ENCODE peak calls at places on chromosomes 5 and 9, in ten cellular contexts. Y is GM04503; T is AG20443; N is lung microvascular endothelial cell; A is stimulated activated CD8-positive, alpha-beta memory T cell treated with anti-CD3 and anti-CD28 coated beads, Interleukin-15, amount 100 ng/mL, for 24 hours; O is H1; F is astrocyte; U is effector CD4-positive, alpha-beta T cell; W is LNCaP clone FGC; Q is stimulated activated CD4-positive, alpha-beta T cell treated with anti-CD3 and anti-CD28 coated beads, Interleukin-4, amount 100 ng/mL, for 48 hours. H is an unnamed sample.

GRCh38 chr5:92977766-92978555 is 603.1 kb downstream of the NR2F1-AS1 start:
- DNase-seq in Y (no peak), T (no peak), N (no peak), A (no peak), O (no peak), F (peak), U (no peak), W (no peak), Q (no peak), H (no peak)

GRCh38 chr9:68949271-68950000 is 64.5 kb downstream of the PRKACG start:
- DNase-seq in Y (no peak), T (no peak), N (no peak), A (no peak), O (no peak), F (no peak), U (no peak), W (no peak), Q (no peak), H (no peak)

GRCh38 chr5:114726126-114726525 is 364.3 kb downstream of the KCNN2 start:
- DNase-seq in Y (no peak), T (no peak), N (no peak), A (no peak), O (no peak), F (no peak), U (no peak), W (no peak), Q (no peak), H (no peak)

GRCh38 chr5:108258001-108258400 is 123.9 kb downstream of the FBXL17 start:
- DNase-seq in Y (no peak), T (no peak), N (no peak), A (no peak), O (no peak), F (peak), U (no peak), W (no peak), Q (no peak), H (no peak)

GRCh38 chr9:126502417-126503332 is 111.1 kb upstream of the LMX1B start:
- DNase-seq in Y (no peak), T (no peak), N (no peak), A (no peak), O (no peak), F (no peak), U (no peak), W (no peak), Q (no peak), H (no peak)

GRCh38 chr9:78601957-78602565 is 305.1 kb downstream of the PSAT1 start:
- DNase-seq in Y (no peak), T (peak), N (peak), A (no peak), O (peak), F (peak), U (no peak), W (peak), Q (no peak), H (no peak)

GRCh38 chr5:133356386-133357331 is 255.7 kb downstream of the FSTL4 start:
- DNase-seq in Y (no peak), T (no peak), N (no peak), A (no peak), O (peak), F (no peak), U (no peak), W (no peak), Q (no peak), H (no peak)

GRCh38 chr9:136840877-136841645 is 1.2 kb upstream of the AJM1 start:
- DNase-seq in Y (no peak), T (peak), N (no peak), A (no peak), O (peak), F (peak), U (no peak), W (peak), Q (no peak), H (no peak)

GRCh38 chr5:99010294-99010693 is 81.5 kb upstream of the CHD1 start:
- DNase-seq in Y (no peak), T (no peak), N (no peak), A (no peak), O (peak), F (no peak), U (no peak), W (no peak), Q (no peak), H (no peak)

GRCh38 chr5:180975338-180975737 is 13.3 kb upstream of the BTNL3 start:
- DNase-seq in Y (no peak), T (no peak), N (no peak), A (no peak), O (no peak), F (no peak), U (no peak), W (no peak), Q (no peak), H (no peak)

H was measured in GDM1.